ENCODE peak calls at places on chromosome 18, in five cellular contexts. V is left ventricle myocardium superior; X is M059J; T is activated naive CD4-positive, alpha-beta T cell; Y is Caki2. H is an unnamed sample.

GRCh38 chr18:74709451-74709850 is 111.8 kb downstream of the ZNF407 start:
- DNase-seq in V (no peak), X (no peak), T (no peak), Y (no peak), H (no peak)

GRCh38 chr18:36411745-36412168 is 114.2 kb downstream of the FHOD3 start:
- DNase-seq in V (no peak), X (peak; percentile 66), T (no peak), Y (peak; percentile 27), H (peak; percentile 15)

GRCh38 chr18:70221911-70222278 is 16.4 kb upstream of the RTTN start:
- DNase-seq in V (no peak), X (no peak), T (no peak), Y (no peak), H (no peak)

GRCh38 chr18:23300211-23300887 is 152.7 kb upstream of the RIOK3 start:
- DNase-seq in V (no peak), X (peak; percentile 41), T (no peak), Y (no peak), H (no peak)

GRCh38 chr18:10792181-10792580 is 266.4 kb downstream of the NAPG start:
- DNase-seq in V (no peak), X (no peak), T (no peak), Y (no peak), H (no peak)

GRCh38 chr18:80250740-80251364 is 3.5 kb upstream of the PARD6G start:
- DNase-seq in V (no peak), X (no peak), T (no peak), Y (no peak), H (no peak)

GRCh38 chr18:8659609-8660242 is 45.6 kb upstream of the MTCL1 start:
- DNase-seq in V (no peak), X (no peak), T (no peak), Y (no peak), H (no peak)

GRCh38 chr18:32714571-32715148 is 58.2 kb downstream of the KLHL14 start:
- DNase-seq in V (no peak), X (peak; percentile 26), T (no peak), Y (peak; percentile 67), H (peak; percentile 41)

GRCh38 chr18:9016819-9017169 is 85.7 kb upstream of the NDUFV2 start:
- DNase-seq in V (no peak), X (no peak), T (no peak), Y (no peak), H (no peak)

GRCh38 chr18:28019425-28020108 is 157.4 kb downstream of the CDH2 start:
- DNase-seq in V (no peak), X (no peak), T (no peak), Y (no peak), H (no peak)

GRCh38 chr18:56795381-56795780 is 144.2 kb downstream of the WDR7 start:
- DNase-seq in V (no peak), X (no peak), T (no peak), Y (no peak), H (no peak)

GRCh38 chr18:44708451-44709083 is 27.9 kb downstream of the SETBP1 start:
- DNase-seq in V (no peak), X (no peak), T (no peak), Y (no peak), H (no peak)

GRCh38 chr18:6923220-6923619 is 193.7 kb downstream of the ARHGAP28 start:
- DNase-seq in V (no peak), X (no peak), T (no peak), Y (no peak), H (no peak)

GRCh38 chr18:22640281-22640842 is 222.6 kb upstream of the CTAGE1 start:
- DNase-seq in V (no peak), X (peak; percentile 68), T (no peak), Y (no peak), H (no peak)

GRCh38 chr18:44912740-44913478 is 232.2 kb downstream of the SETBP1 start:
- DNase-seq in V (no peak), X (no peak), T (no peak), Y (no peak), H (no peak)

GRCh38 chr18:13051950-13052349 is 60.8 kb downstream of the CEP192 start:
- DNase-seq in V (no peak), X (no peak), T (no peak), Y (no peak), H (no peak)

GRCh38 chr18:14947482-14948162 is 199.7 kb downstream of the ANKRD30B start:
- DNase-seq in V (no peak), X (no peak), T (no peak), Y (no peak), H (no peak)

GRCh38 chr18:44392933-44393332 is 287.8 kb upstream of the SETBP1 start:
- DNase-seq in V (no peak), X (no peak), T (no peak), Y (no peak), H (no peak)

GRCh38 chr18:25235648-25236047 is 116.3 kb downstream of the ZNF521 start:
- DNase-seq in V (no peak), X (no peak), T (no peak), Y (no peak), H (no peak)

GRCh38 chr18:28760299-28760698 is 583.4 kb upstream of the CDH2 start:
- DNase-seq in V (no peak), X (no peak), T (no peak), Y (no peak), H (no peak)

GRCh38 chr18:57087985-57088384 is 58.9 kb upstream of the BOD1L2 start:
- DNase-seq in V (no peak), X (peak; percentile 41), T (no peak), Y (no peak), H (no peak)

GRCh38 chr18:23934252-23934651 is 80.3 kb upstream of the TTC39C start:
- DNase-seq in V (no peak), X (no peak), T (no peak), Y (no peak), H (no peak)

GRCh38 chr18:24923138-24923537 is 428.8 kb downstream of the ZNF521 start:
- DNase-seq in V (no peak), X (no peak), T (no peak), Y (no peak), H (no peak)

GRCh38 chr18:55446996-55447671 is 140.9 kb downstream of the TCF4 start:
- DNase-seq in V (no peak), X (no peak), T (no peak), Y (no peak), H (no peak)

GRCh38 chr18:7872569-7872968 is 305.5 kb downstream of the PTPRM start:
- DNase-seq in V (no peak), X (peak; percentile 72), T (no peak), Y (peak; percentile 49), H (no peak)

GRCh38 chr18:61502472-61502871 is 169.2 kb downstream of the CDH20 start:
- DNase-seq in V (no peak), X (peak; percentile 53), T (no peak), Y (peak; percentile 4), H (peak; percentile 58)

GRCh38 chr18:70288171-70288850 is 534 bp upstream of the SOCS6 start:
- DNase-seq in V (peak; percentile 58), X (peak; percentile 50), T (no peak), Y (peak; percentile 24), H (no peak)

GRCh38 chr18:37393945-37394609 is 171.5 kb downstream of the CELF4 start:
- DNase-seq in V (peak; percentile 87), X (peak; percentile 96), T (no peak), Y (peak; percentile 87), H (peak; percentile 96)

GRCh38 chr18:55272510-55273243 is 313.4 kb upstream of the CCDC68 start:
- DNase-seq in V (no peak), X (no peak), T (no peak), Y (no peak), H (no peak)

GRCh38 chr18:74275736-74276135 is 16.0 kb downstream of the CYB5A start:
- DNase-seq in V (no peak), X (no peak), T (no peak), Y (no peak), H (no peak)

GRCh38 chr18:48898521-48898920 is 52.2 kb downstream of the SMAD7 start:
- DNase-seq in V (no peak), X (no peak), T (no peak), Y (no peak), H (no peak)

GRCh38 chr18:76126327-76126726 is 368.7 kb downstream of the ZNF516 start:
- DNase-seq in V (peak; percentile 44), X (no peak), T (no peak), Y (no peak), H (peak; percentile 21)

GRCh38 chr18:56146565-56146964 is 491.8 kb downstream of the TXNL1 start:
- DNase-seq in V (no peak), X (peak; percentile 46), T (no peak), Y (no peak), H (no peak)

GRCh38 chr18:13163167-13163927 is 55.2 kb upstream of the LDLRAD4 start:
- DNase-seq in V (no peak), X (no peak), T (no peak), Y (no peak), H (no peak)

GRCh38 chr18:649341-649740 is 8.1 kb upstream of the TYMS start:
- DNase-seq in V (no peak), X (peak; percentile 39), T (no peak), Y (no peak), H (no peak)

GRCh38 chr18:27378396-27379094 is 193.4 kb upstream of the CHST9 start:
- DNase-seq in V (no peak), X (peak; percentile 93), T (no peak), Y (peak; percentile 85), H (peak; percentile 7)